ENCODE peak calls at places on chromosomes 2 and 18, in five cellular contexts. F is NCI-H1048, P is esophagus squamous epithelium, N is sigmoid colon, L is NCI-H774. Q is an unnamed sample.

GRCh38 chr18:63823516-63824219 is 48.5 kb downstream of the SERPINB7 start:
- DNase-seq in F (no peak), N (no peak), P (no peak), L (no peak), Q (peak)

GRCh38 chr2:237529452-237530402 is 36.6 kb upstream of the PRLH start:
- DNase-seq in L (no peak), P (no peak), F (no peak), N (no peak), Q (no peak)

GRCh38 chr2:237943395-237944094 is 23.3 kb upstream of the UBE2F start:
- DNase-seq in P (no peak), N (no peak), F (no peak), L (no peak), Q (no peak)

GRCh38 chr2:102037681-102038080 is 45.9 kb downstream of the IL1R2 start:
- DNase-seq in P (no peak), N (no peak), F (no peak), L (no peak), Q (no peak)

GRCh38 chr2:24473613-24474012 is 17.4 kb upstream of the NCOA1 start:
- DNase-seq in F (no peak), N (no peak), L (no peak), P (no peak), Q (no peak)

GRCh38 chr2:43448822-43449110 is 147.1 kb downstream of the THADA start:
- DNase-seq in N (no peak), F (no peak), L (no peak), P (no peak), Q (peak)

GRCh38 chr2:26150243-26150642 is 22.6 kb upstream of the GAREM2 start:
- DNase-seq in F (no peak), N (no peak), P (no peak), L (no peak), Q (no peak)

GRCh38 chr18:50805732-50806131 is 14.1 kb downstream of the MRO start:
- DNase-seq in F (no peak), P (no peak), L (no peak), N (no peak), Q (no peak)

GRCh38 chr2:64426191-64426952 is 27.6 kb upstream of the LGALSL start:
- DNase-seq in N (no peak), F (no peak), L (no peak), P (no peak), Q (no peak)

GRCh38 chr18:41996020-41996419 is 41.0 kb downstream of the PIK3C3 start:
- DNase-seq in P (no peak), L (no peak), N (no peak), F (no peak), Q (no peak)

GRCh38 chr2:24926602-24927252 is 6.7 kb upstream of the ADCY3 start:
- DNase-seq in P (no peak), F (no peak), L (no peak), N (peak), Q (peak)

GRCh38 chr2:65749549-65749948 is 317.1 kb upstream of the SPRED2 start:
- DNase-seq in F (no peak), P (no peak), N (no peak), L (no peak), Q (no peak)

GRCh38 chr2:75728614-75729419 is 18.1 kb upstream of the GCFC2 start:
- DNase-seq in P (no peak), N (no peak), F (no peak), L (no peak), Q (no peak)

GRCh38 chr2:109448946-109449788 is 164.6 kb downstream of the SEPTIN10 start:
- DNase-seq in N (peak), P (no peak), L (no peak), F (no peak), Q (no peak)

GRCh38 chr18:10239138-10239537 is 215.3 kb upstream of the APCDD1 start:
- DNase-seq in L (no peak), F (no peak), P (no peak), N (peak), Q (no peak)

GRCh38 chr2:174959787-174960186 is 45.4 kb downstream of the CHN1 start:
- DNase-seq in N (no peak), L (no peak), F (no peak), P (no peak), Q (no peak)

GRCh38 chr18:43751203-43751602 is 473.9 kb upstream of the SYT4 start:
- DNase-seq in F (no peak), L (no peak), N (no peak), P (no peak), Q (no peak)

GRCh38 chr2:240217431-240218301 is 77.2 kb upstream of the OTOS start:
- DNase-seq in N (peak), P (no peak), L (no peak), F (peak), Q (no peak)

GRCh38 chr2:165901996-165902395 is 51.6 kb downstream of the TTC21B start:
- DNase-seq in N (no peak), P (no peak), L (no peak), F (no peak), Q (no peak)

GRCh38 chr2:241905716-241906376 is 36.3 kb downstream of the RTP5 start:
- DNase-seq in L (no peak), F (no peak), N (no peak), P (no peak), Q (no peak)

GRCh38 chr2:25454824-25455611 is 113.3 kb upstream of the DNMT3A start:
- DNase-seq in N (no peak), P (no peak), F (no peak), L (no peak), Q (no peak)

GRCh38 chr18:51266736-51267135 is 69.3 kb upstream of the MEX3C start:
- DNase-seq in L (no peak), P (no peak), N (no peak), F (no peak), Q (no peak)

Q was measured in neural progenitor cell.